ENCODE peak calls at places on chromosomes 4 and X, in ten cellular contexts. K is SK-N-SH; Z is WTC11; P is nephron progenitor cell; S is OCI-LY7; Y is activated CD8-positive, alpha-beta T cell treated with anti-CD3 and anti-CD28 coated beads for 36 hours; F is neural crest cell; G is GM13976; B is cardiac fibroblast; R is A549. Q is an unnamed sample.

GRCh38 chr4:17284323-17285175 is 227.3 kb downstream of the QDPR start:
- DNase-seq in K (no peak), Z (no peak), P (no peak), S (no peak), Y (no peak), F (no peak), G (no peak), B (peak), R (no peak), Q (no peak)

GRCh38 chr4:8292388-8293107 is 23.0 kb downstream of the HTRA3 start:
- DNase-seq in K (no peak), Z (no peak), P (no peak), S (no peak), Y (no peak), F (no peak), G (no peak), B (no peak), R (no peak), Q (no peak)

GRCh38 chr4:16157609-16158503 is 68.4 kb downstream of the TAPT1 start:
- DNase-seq in K (no peak), Z (no peak), P (no peak), S (no peak), Y (no peak), F (no peak), G (no peak), B (peak), R (no peak), Q (no peak)

GRCh38 chr4:89049853-89050252 is 7.1 kb downstream of the FAM13A start:
- DNase-seq in K (no peak), Z (no peak), P (no peak), S (no peak), Y (no peak), F (no peak), G (no peak), B (no peak), R (no peak), Q (no peak)

GRCh38 chr4:127479031-127479622 is 153.6 kb upstream of the INTU start:
- DNase-seq in K (peak), Z (no peak), P (no peak), S (peak), Y (no peak), F (peak), G (no peak), B (peak), R (peak), Q (no peak)

GRCh38 chr4:98744372-98745150 is 86.2 kb upstream of the TSPAN5 start:
- DNase-seq in K (no peak), Z (no peak), P (no peak), S (no peak), Y (no peak), F (no peak), G (no peak), B (no peak), R (no peak), Q (no peak)

GRCh38 chr4:151015458-151016344 is 617 bp upstream of the LRBA start:
- DNase-seq in K (peak), Z (peak), P (peak), S (peak), Y (peak), F (peak), G (peak), B (peak), R (peak), Q (peak)

GRCh38 chrX:103384672-103385071 is 8.3 kb downstream of the BEX3 start:
- DNase-seq in K (no peak), Z (no peak), P (no peak), S (no peak), Y (no peak), F (no peak), G (no peak), B (no peak), R (no peak), Q (no peak)

GRCh38 chr4:82509029-82509428 is 52.8 kb downstream of the TMEM150C start:
- DNase-seq in K (no peak), Z (no peak), P (no peak), S (no peak), Y (no peak), F (no peak), G (no peak), B (no peak), R (no peak), Q (no peak)

GRCh38 chrX:107014927-107015326 is 14.9 kb upstream of the MORC4 start:
- DNase-seq in K (no peak), Z (no peak), P (no peak), S (no peak), Y (no peak), F (no peak), G (no peak), B (peak), R (no peak), Q (no peak)

GRCh38 chrX:120144178-120144844 is 14.1 kb upstream of the RHOXF2 start:
- DNase-seq in K (no peak), Z (peak), P (peak), S (no peak), Y (peak), F (peak), G (no peak), B (no peak), R (no peak), Q (no peak)

GRCh38 chr4:183790661-183791060 is 114.4 kb upstream of the STOX2 start:
- DNase-seq in K (no peak), Z (no peak), P (no peak), S (no peak), Y (no peak), F (no peak), G (no peak), B (no peak), R (no peak), Q (no peak)

GRCh38 chr4:55910140-55910539 is 38.6 kb upstream of the CEP135 start:
- DNase-seq in K (no peak), Z (no peak), P (no peak), S (no peak), Y (no peak), F (no peak), G (no peak), B (peak), R (no peak), Q (no peak)

GRCh38 chrX:39527045-39527444 is 570.7 kb downstream of the BCOR start:
- DNase-seq in K (no peak), Z (no peak), P (no peak), S (no peak), Y (no peak), F (no peak), G (no peak), B (peak), R (no peak), Q (no peak)

GRCh38 chr4:135240796-135241195 is 1039.2 kb upstream of the PABPC4L start:
- DNase-seq in K (no peak), Z (no peak), P (no peak), S (no peak), Y (no peak), F (no peak), G (no peak), B (peak), R (no peak), Q (no peak)

GRCh38 chrX:20197641-20198210 is 56.1 kb upstream of the EIF1AX start:
- DNase-seq in K (no peak), Z (no peak), P (no peak), S (no peak), Y (no peak), F (no peak), G (no peak), B (peak), R (no peak), Q (no peak)

GRCh38 chr4:88018471-88018870 is 11.0 kb downstream of the PKD2 start:
- DNase-seq in K (no peak), Z (no peak), P (no peak), S (no peak), Y (no peak), F (no peak), G (no peak), B (peak), R (no peak), Q (no peak)

GRCh38 chr4:6568689-6569332 is 6.2 kb upstream of the MAN2B2 start:
- DNase-seq in K (no peak), Z (no peak), P (no peak), S (no peak), Y (no peak), F (no peak), G (no peak), B (peak), R (no peak), Q (no peak)

DNA sequence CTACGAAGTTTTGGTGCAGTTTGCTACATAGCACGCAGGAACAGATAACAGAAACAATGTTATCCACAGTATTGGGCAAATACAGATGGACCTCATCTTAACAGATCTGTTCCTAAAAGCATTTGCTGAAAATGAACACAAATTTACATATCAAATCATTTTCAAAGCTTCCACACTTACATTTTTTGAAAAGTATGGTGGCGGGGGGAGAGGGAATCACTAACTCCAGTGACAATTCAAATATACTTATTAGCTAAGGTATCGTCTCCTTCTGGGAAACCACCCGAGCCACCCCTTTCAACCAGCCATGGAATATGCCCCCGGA is 175.0 kb downstream of the NSUN7 start:
- DNase-seq in K (no peak), Z (no peak), P (no peak), S (no peak), Y (no peak), F (no peak), G (no peak), B (no peak), R (no peak), Q (no peak)
- TF ChIP-seq CTCF in K (no peak), Z (no peak), P (no peak), S (peak), Y (no peak), F (no peak), G (no peak), B (no peak), R (no peak), Q (no peak)

DNA sequence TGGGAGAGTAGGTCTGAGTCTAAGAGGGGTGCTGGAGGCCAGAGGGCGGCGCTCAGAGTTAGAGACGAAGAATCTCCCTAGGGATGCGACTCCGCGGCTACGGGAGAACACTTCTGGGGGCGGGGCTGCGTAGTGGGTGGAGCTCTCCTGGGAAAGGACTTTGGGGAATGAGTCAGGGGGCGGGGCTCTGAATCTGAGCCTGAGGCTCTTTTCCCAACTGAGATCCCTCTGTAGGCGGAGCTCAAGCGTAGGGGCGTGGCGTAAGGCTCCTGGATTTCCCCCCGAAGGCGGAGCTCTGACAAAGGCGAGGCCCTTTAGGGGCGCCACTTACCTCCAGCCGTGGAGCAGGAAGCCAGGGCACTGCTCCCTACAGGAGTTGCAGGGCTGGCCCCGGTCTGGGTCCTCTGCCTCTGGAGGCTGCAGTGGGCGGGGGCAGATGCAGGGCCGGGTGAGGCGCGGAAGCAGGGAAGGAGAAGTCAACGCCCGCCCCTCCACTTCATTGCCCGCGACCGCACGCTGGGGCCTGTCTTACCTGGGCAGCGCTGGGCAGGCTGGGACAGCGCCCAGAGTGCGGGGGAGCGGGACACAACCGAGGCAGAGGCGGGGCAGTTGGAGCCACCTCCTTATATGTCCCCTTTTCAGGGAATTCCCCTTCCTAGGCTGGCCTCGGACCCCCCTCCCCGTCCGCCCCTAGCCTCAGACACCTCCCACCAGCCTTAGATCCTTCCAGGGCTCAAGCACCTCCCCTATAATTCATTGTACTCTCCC is 1.7 kb downstream of the PRICKLE3 start:
- DNase-seq in K (no peak), Z (peak), P (peak), S (peak), Y (peak), F (peak), G (peak), B (peak), R (peak), Q (peak)
- TF ChIP-seq CTCF in K (no peak), Z (no peak), P (no peak), S (no peak), Y (no peak), F (no peak), G (no peak), B (no peak), R (no peak), Q (no peak)

GRCh38 chr4:73922766-73923630 is 53.8 kb downstream of the CXCL1 start:
- DNase-seq in K (no peak), Z (no peak), P (no peak), S (no peak), Y (peak), F (no peak), G (no peak), B (peak), R (no peak), Q (peak)
- TF ChIP-seq CTCF in K (peak), Z (no peak), P (no peak), S (peak), Y (no peak), F (peak), G (peak), B (peak), R (peak), Q (no peak)

DNA sequence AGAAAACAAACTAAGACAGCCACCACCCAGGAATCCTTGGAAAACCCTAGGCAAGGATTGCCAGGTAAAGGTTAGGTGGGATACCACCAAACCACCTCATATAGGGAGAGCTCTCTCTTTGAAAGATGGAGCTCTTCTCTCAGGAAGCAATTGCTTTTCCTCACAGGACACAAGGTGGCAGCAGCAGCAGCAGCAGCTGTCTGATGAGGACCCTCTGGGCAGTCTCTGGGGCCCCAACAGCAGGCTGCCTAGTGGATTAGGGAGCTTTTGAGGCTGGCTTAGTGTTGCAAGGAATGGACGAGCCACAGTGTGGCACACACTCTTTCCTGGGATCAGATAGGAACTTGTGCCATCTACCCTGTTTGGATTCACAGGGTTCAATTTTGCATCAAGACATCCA is 41.4 kb upstream of the CHRDL1 start:
- DNase-seq in K (peak), Z (peak), P (peak), S (no peak), Y (no peak), F (no peak), G (no peak), B (no peak), R (no peak), Q (no peak)
- TF ChIP-seq CTCF in K (peak), Z (no peak), P (peak), S (peak), Y (no peak), F (peak), G (peak), B (no peak), R (no peak), Q (peak)

GRCh38 chrX:24208494-24209240 is 59.1 kb downstream of the ZFX start:
- DNase-seq in K (no peak), Z (no peak), P (no peak), S (no peak), Y (no peak), F (no peak), G (no peak), B (no peak), R (no peak), Q (no peak)
- TF ChIP-seq CTCF in K (no peak), Z (no peak), P (no peak), S (no peak), Y (no peak), F (no peak), G (no peak), B (no peak), R (no peak), Q (no peak)

GRCh38 chr4:153521467-153521866 is 55.3 kb downstream of the TMEM131L start:
- DNase-seq in K (no peak), Z (no peak), P (no peak), S (peak), Y (peak), F (no peak), G (no peak), B (no peak), R (no peak), Q (no peak)
- TF ChIP-seq CTCF in K (no peak), Z (no peak), P (no peak), S (peak), Y (no peak), F (no peak), G (no peak), B (no peak), R (no peak), Q (no peak)

GRCh38 chrX:56802921-56803848 is 74.1 kb downstream of the NBDY start:
- DNase-seq in K (peak), Z (peak), P (peak), S (no peak), Y (peak), F (peak), G (peak), B (peak), R (no peak), Q (no peak)

GRCh38 chrX:56798866-56799864 is 70.1 kb downstream of the NBDY start:
- DNase-seq in K (peak), Z (no peak), P (peak), S (no peak), Y (no peak), F (no peak), G (no peak), B (no peak), R (no peak), Q (no peak)

GRCh38 chrX:56800307-56800706 is 71.3 kb downstream of the NBDY start:
- DNase-seq in K (no peak), Z (no peak), P (no peak), S (no peak), Y (no peak), F (no peak), G (peak), B (no peak), R (no peak), Q (no peak)

GRCh38 chrX:56802428-56802827 is 73.4 kb downstream of the NBDY start:
- DNase-seq in K (no peak), Z (no peak), P (no peak), S (no peak), Y (no peak), F (no peak), G (peak), B (no peak), R (no peak), Q (no peak)

DNA sequence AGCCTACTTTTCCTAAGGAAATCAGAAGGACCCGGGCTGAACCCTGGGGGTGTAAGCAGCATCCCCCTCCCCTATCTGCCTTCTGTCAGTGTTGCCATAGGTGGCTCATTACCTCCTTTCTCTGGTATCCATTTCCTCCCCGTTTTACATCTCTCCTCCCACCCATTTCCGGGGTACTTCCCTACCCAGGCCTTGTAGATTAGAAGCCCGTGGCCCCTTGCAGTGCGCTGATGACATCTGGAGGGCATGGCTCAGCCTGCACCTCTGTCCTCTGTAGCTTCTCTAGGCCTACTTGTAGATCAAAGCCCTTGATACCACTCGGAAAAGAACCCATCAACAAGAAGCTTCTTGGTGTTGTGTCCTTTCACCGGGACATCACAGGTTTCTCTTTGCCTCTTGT is 71.8 kb downstream of the NBDY start:
- DNase-seq in K (peak), Z (no peak), P (no peak), S (peak), Y (peak), F (no peak), G (peak), B (no peak), R (no peak), Q (no peak)
- TF ChIP-seq CTCF in K (no peak), Z (no peak), P (peak), S (peak), Y (no peak), F (no peak), G (no peak), B (no peak), R (no peak), Q (no peak)

GRCh38 chr4:69058410-69059059 is 37.7 kb upstream of the UGT2B7 start:
- DNase-seq in K (no peak), Z (no peak), P (no peak), S (no peak), Y (no peak), F (no peak), G (no peak), B (no peak), R (no peak), Q (peak)

GRCh38 chr4:69056921-69057562 is 39.2 kb upstream of the UGT2B7 start:
- DNase-seq in K (no peak), Z (no peak), P (no peak), S (no peak), Y (no peak), F (no peak), G (no peak), B (peak), R (no peak), Q (no peak)

GRCh38 chr4:69057620-69058409 is 38.5 kb upstream of the UGT2B7 start:
- DNase-seq in K (no peak), Z (peak), P (no peak), S (no peak), Y (no peak), F (peak), G (no peak), B (no peak), R (no peak), Q (peak)

GRCh38 chr4:69064391-69064790 is 31.9 kb upstream of the UGT2B7 start:
- DNase-seq in K (no peak), Z (no peak), P (no peak), S (no peak), Y (no peak), F (no peak), G (no peak), B (no peak), R (no peak), Q (no peak)

GRCh38 chr4:69060651-69061308 is 35.5 kb upstream of the UGT2B7 start:
- DNase-seq in K (no peak), Z (no peak), P (no peak), S (peak), Y (no peak), F (no peak), G (no peak), B (peak), R (no peak), Q (no peak)
- TF ChIP-seq CTCF in K (peak), Z (no peak), P (no peak), S (no peak), Y (no peak), F (no peak), G (peak), B (peak), R (no peak), Q (no peak)

DNA sequence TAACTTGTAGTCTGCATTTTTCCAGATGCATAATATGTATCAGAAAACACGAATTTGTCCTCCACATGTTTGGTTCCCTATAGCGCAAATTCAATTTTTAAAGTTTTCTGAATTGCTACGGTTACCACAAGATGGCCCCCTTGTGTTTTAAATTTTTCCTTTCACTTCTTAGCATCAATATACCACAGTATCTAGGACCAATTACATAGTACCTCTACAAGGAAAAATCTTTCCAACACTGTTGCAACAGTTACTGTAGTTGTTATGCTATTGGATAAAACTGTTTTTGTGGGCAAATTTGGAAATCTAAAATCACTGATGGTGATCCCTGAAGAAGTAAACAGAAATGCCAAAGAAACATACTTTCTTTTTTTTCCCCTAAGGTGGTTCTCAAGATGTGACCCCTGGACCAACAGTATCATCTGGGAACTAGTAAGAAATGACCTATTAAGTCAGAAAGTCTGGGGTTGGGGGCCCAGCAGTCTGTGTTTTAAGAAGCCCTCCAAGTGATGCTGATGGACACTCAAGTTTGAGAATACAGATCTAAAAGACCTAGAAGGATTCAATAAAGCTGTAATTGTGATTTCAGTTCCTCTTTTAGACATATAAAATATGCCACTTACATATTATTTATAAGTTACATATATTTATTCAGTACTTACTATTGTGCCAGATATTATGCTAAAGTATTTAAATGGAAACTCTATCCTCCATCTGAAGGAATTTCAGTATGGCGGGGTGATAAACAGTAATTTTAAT is 3.1 kb downstream of the ZGRF1 start:
- DNase-seq in K (peak), Z (no peak), P (no peak), S (peak), Y (no peak), F (no peak), G (peak), B (peak), R (peak), Q (no peak)
- TF ChIP-seq CTCF in K (peak), Z (peak), P (peak), S (peak), Y (peak), F (peak), G (peak), B (peak), R (peak), Q (no peak)

Q was measured in Calu3.